ENCODE peak calls at places on chromosome 21, in nine cellular contexts. One of them, this sample, is unnamed.
A peak's percentile ranks its signal among the peaks of the same experiment; 100 is the strongest.

GRCh38 chr21:21997390-21998333 is 999.5 kb downstream of the NCAM2 start:
- DNase-seq in A549: no peak
- DNase-seq in tibial nerve: no peak
- DNase-seq in CD8-positive, alpha-beta T cell: no peak
- DNase-seq in HCT116: no peak
- DNase-seq in psoas muscle: no peak
- DNase-seq in fibroblast of lung: no peak
- DNase-seq in cardiac fibroblast: no peak
- DNase-seq in heart left ventricle: no peak
- DNase-seq in this sample: no peak

GRCh38 chr21:25296239-25296638 is 311.0 kb downstream of the MRPL39 start:
- DNase-seq in fibroblast of lung: no peak
- DNase-seq in CD8-positive, alpha-beta T cell: no peak
- DNase-seq in HCT116: no peak
- DNase-seq in A549: no peak
- DNase-seq in psoas muscle: no peak
- DNase-seq in heart left ventricle: no peak
- DNase-seq in cardiac fibroblast: peak; percentile 22
- DNase-seq in tibial nerve: no peak
- DNase-seq in this sample: no peak

GRCh38 chr21:15543473-15543872 is 186.3 kb upstream of the USP25 start:
- DNase-seq in HCT116: no peak
- DNase-seq in tibial nerve: no peak
- DNase-seq in psoas muscle: no peak
- DNase-seq in A549: peak; percentile 21
- DNase-seq in cardiac fibroblast: no peak
- DNase-seq in fibroblast of lung: no peak
- DNase-seq in heart left ventricle: no peak
- DNase-seq in CD8-positive, alpha-beta T cell: no peak
- DNase-seq in this sample: no peak

GRCh38 chr21:25572895-25573310 is 34.4 kb downstream of the MRPL39 start:
- DNase-seq in psoas muscle: no peak
- DNase-seq in A549: no peak
- DNase-seq in CD8-positive, alpha-beta T cell: no peak
- DNase-seq in HCT116: no peak
- DNase-seq in fibroblast of lung: peak; percentile 56
- DNase-seq in tibial nerve: no peak
- DNase-seq in heart left ventricle: no peak
- DNase-seq in cardiac fibroblast: peak; percentile 35
- DNase-seq in this sample: no peak

GRCh38 chr21:22575165-22575584 is 1577.0 kb downstream of the NCAM2 start:
- DNase-seq in psoas muscle: no peak
- DNase-seq in heart left ventricle: no peak
- DNase-seq in cardiac fibroblast: no peak
- DNase-seq in A549: no peak
- DNase-seq in HCT116: no peak
- DNase-seq in tibial nerve: no peak
- DNase-seq in CD8-positive, alpha-beta T cell: no peak
- DNase-seq in fibroblast of lung: no peak
- DNase-seq in this sample: no peak

GRCh38 chr21:26801524-26801923 is 43.7 kb downstream of the ADAMTS1 start:
- DNase-seq in heart left ventricle: no peak
- DNase-seq in psoas muscle: no peak
- DNase-seq in A549: no peak
- DNase-seq in CD8-positive, alpha-beta T cell: no peak
- DNase-seq in cardiac fibroblast: peak; percentile 89
- DNase-seq in fibroblast of lung: peak; percentile 52
- DNase-seq in HCT116: no peak
- DNase-seq in tibial nerve: no peak
- DNase-seq in this sample: no peak

GRCh38 chr21:42850866-42851391 is 28.4 kb downstream of the WDR4 start:
- DNase-seq in fibroblast of lung: no peak
- DNase-seq in A549: peak; percentile 36
- DNase-seq in psoas muscle: no peak
- DNase-seq in CD8-positive, alpha-beta T cell: no peak
- DNase-seq in heart left ventricle: no peak
- DNase-seq in HCT116: no peak
- DNase-seq in tibial nerve: no peak
- DNase-seq in cardiac fibroblast: peak; percentile 16
- DNase-seq in this sample: no peak

GRCh38 chr21:25911730-25912401 is 177.1 kb downstream of the GABPA start:
- DNase-seq in HCT116: no peak
- DNase-seq in heart left ventricle: no peak
- DNase-seq in fibroblast of lung: peak; percentile 68
- DNase-seq in CD8-positive, alpha-beta T cell: no peak
- DNase-seq in tibial nerve: no peak
- DNase-seq in psoas muscle: no peak
- DNase-seq in A549: no peak
- DNase-seq in cardiac fibroblast: no peak
- DNase-seq in this sample: no peak

GRCh38 chr21:39313042-39313456 is 383 bp downstream of the BRWD1 start:
- DNase-seq in psoas muscle: peak; percentile 41
- DNase-seq in fibroblast of lung: peak; percentile 11
- DNase-seq in HCT116: no peak
- DNase-seq in A549: no peak
- DNase-seq in cardiac fibroblast: no peak
- DNase-seq in heart left ventricle: peak; percentile 36
- DNase-seq in CD8-positive, alpha-beta T cell: peak; percentile 9
- DNase-seq in tibial nerve: peak; percentile 10
- DNase-seq in this sample: no peak

GRCh38 chr21:15549671-15550070 is 180.1 kb upstream of the USP25 start:
- DNase-seq in CD8-positive, alpha-beta T cell: no peak
- DNase-seq in HCT116: no peak
- DNase-seq in tibial nerve: no peak
- DNase-seq in fibroblast of lung: peak; percentile 20
- DNase-seq in A549: no peak
- DNase-seq in psoas muscle: no peak
- DNase-seq in heart left ventricle: no peak
- DNase-seq in cardiac fibroblast: peak; percentile 31
- DNase-seq in this sample: no peak

GRCh38 chr21:29033871-29034270 is 9.4 kb downstream of the USP16 start:
- DNase-seq in HCT116: no peak
- DNase-seq in psoas muscle: no peak
- DNase-seq in A549: no peak
- DNase-seq in cardiac fibroblast: no peak
- DNase-seq in CD8-positive, alpha-beta T cell: no peak
- DNase-seq in tibial nerve: no peak
- DNase-seq in fibroblast of lung: no peak
- DNase-seq in heart left ventricle: no peak
- DNase-seq in this sample: no peak

GRCh38 chr21:16117851-16118592 is 388.2 kb downstream of the USP25 start:
- DNase-seq in CD8-positive, alpha-beta T cell: no peak
- DNase-seq in HCT116: no peak
- DNase-seq in heart left ventricle: no peak
- DNase-seq in fibroblast of lung: peak; percentile 99
- DNase-seq in A549: peak; percentile 56
- DNase-seq in tibial nerve: no peak
- DNase-seq in psoas muscle: no peak
- DNase-seq in cardiac fibroblast: peak; percentile 92
- DNase-seq in this sample: no peak

GRCh38 chr21:25215698-25216384 is 391.4 kb downstream of the MRPL39 start:
- DNase-seq in heart left ventricle: no peak
- DNase-seq in psoas muscle: no peak
- DNase-seq in cardiac fibroblast: no peak
- DNase-seq in A549: no peak
- DNase-seq in HCT116: no peak
- DNase-seq in CD8-positive, alpha-beta T cell: no peak
- DNase-seq in fibroblast of lung: no peak
- DNase-seq in tibial nerve: no peak
- DNase-seq in this sample: no peak

GRCh38 chr21:39927304-39927886 is 60.2 kb downstream of the PCP4 start:
- DNase-seq in psoas muscle: no peak
- DNase-seq in CD8-positive, alpha-beta T cell: no peak
- DNase-seq in tibial nerve: no peak
- DNase-seq in HCT116: no peak
- DNase-seq in A549: no peak
- DNase-seq in cardiac fibroblast: no peak
- DNase-seq in fibroblast of lung: no peak
- DNase-seq in heart left ventricle: peak; percentile 40
- DNase-seq in this sample: no peak

GRCh38 chr21:42474982-42475381 is 21.0 kb downstream of the RSPH1 start:
- DNase-seq in HCT116: no peak
- DNase-seq in A549: no peak
- DNase-seq in fibroblast of lung: no peak
- DNase-seq in heart left ventricle: no peak
- DNase-seq in tibial nerve: no peak
- DNase-seq in cardiac fibroblast: no peak
- DNase-seq in CD8-positive, alpha-beta T cell: no peak
- DNase-seq in psoas muscle: no peak
- DNase-seq in this sample: no peak

GRCh38 chr21:42039470-42039901 is 29.3 kb upstream of the ZBTB21 start:
- DNase-seq in CD8-positive, alpha-beta T cell: no peak
- DNase-seq in tibial nerve: peak; percentile 33
- DNase-seq in psoas muscle: no peak
- DNase-seq in cardiac fibroblast: peak; percentile 83
- DNase-seq in fibroblast of lung: peak; percentile 58
- DNase-seq in HCT116: no peak
- DNase-seq in A549: no peak
- DNase-seq in heart left ventricle: no peak
- DNase-seq in this sample: no peak

GRCh38 chr21:29372063-29372802 is 73.5 kb downstream of the BACH1 start:
- DNase-seq in heart left ventricle: peak; percentile 34
- DNase-seq in cardiac fibroblast: peak; percentile 91
- DNase-seq in CD8-positive, alpha-beta T cell: peak; percentile 38
- DNase-seq in tibial nerve: peak; percentile 92
- DNase-seq in fibroblast of lung: peak; percentile 75
- DNase-seq in A549: peak; percentile 75
- DNase-seq in HCT116: peak; percentile 67
- DNase-seq in psoas muscle: no peak
- DNase-seq in this sample: peak; percentile 66

GRCh38 chr21:41671859-41672542 is 94.9 kb downstream of the RIPK4 start:
- DNase-seq in tibial nerve: no peak
- DNase-seq in CD8-positive, alpha-beta T cell: no peak
- DNase-seq in A549: no peak
- DNase-seq in cardiac fibroblast: no peak
- DNase-seq in psoas muscle: no peak
- DNase-seq in fibroblast of lung: no peak
- DNase-seq in HCT116: no peak
- DNase-seq in heart left ventricle: no peak
- DNase-seq in this sample: no peak

GRCh38 chr21:25467891-25468290 is 139.4 kb downstream of the MRPL39 start:
- DNase-seq in psoas muscle: no peak
- DNase-seq in fibroblast of lung: no peak
- DNase-seq in cardiac fibroblast: peak; percentile 19
- DNase-seq in tibial nerve: no peak
- DNase-seq in A549: no peak
- DNase-seq in HCT116: no peak
- DNase-seq in CD8-positive, alpha-beta T cell: no peak
- DNase-seq in heart left ventricle: no peak
- DNase-seq in this sample: no peak

GRCh38 chr21:28280611-28281010 is 712.1 kb downstream of the LTN1 start:
- DNase-seq in CD8-positive, alpha-beta T cell: no peak
- DNase-seq in heart left ventricle: no peak
- DNase-seq in tibial nerve: no peak
- DNase-seq in psoas muscle: no peak
- DNase-seq in A549: no peak
- DNase-seq in fibroblast of lung: no peak
- DNase-seq in cardiac fibroblast: no peak
- DNase-seq in HCT116: no peak
- DNase-seq in this sample: no peak

DNA sequence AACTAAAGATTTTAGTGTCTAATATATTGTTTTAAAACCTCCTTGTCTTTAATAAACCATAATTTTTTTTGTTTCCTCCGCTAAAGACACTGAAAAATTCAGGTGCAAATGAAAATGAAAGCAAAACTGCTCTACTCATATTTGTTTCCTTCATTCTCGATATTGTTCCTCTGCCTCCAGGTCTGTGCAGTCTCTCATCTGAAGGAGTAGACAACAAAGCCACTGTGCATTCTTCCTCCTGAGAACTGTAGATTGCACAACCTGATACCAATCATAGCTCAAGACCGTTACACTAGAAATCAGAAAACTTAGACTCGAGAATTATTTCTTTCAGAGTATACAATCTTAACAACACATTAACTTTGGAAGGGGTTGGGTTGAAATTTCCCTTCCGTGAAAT is 373.1 kb upstream of the CXADR start:
- DNase-seq in HCT116: no peak
- DNase-seq in A549: no peak
- DNase-seq in CD8-positive, alpha-beta T cell: no peak
- DNase-seq in psoas muscle: no peak
- DNase-seq in cardiac fibroblast: peak; percentile 21
- DNase-seq in heart left ventricle: no peak
- DNase-seq in tibial nerve: no peak
- DNase-seq in fibroblast of lung: no peak
- DNase-seq in this sample: no peak
- H3K4me3 ChIP-seq in HCT116: no peak overlapping the region
- H3K4me3 ChIP-seq in A549: peak overlapping the region; percentile 41
- H3K4me3 ChIP-seq in CD8-positive, alpha-beta T cell: peak overlapping the region; percentile 24
- H3K4me3 ChIP-seq in psoas muscle: peak overlapping the region; percentile 37
- H3K4me3 ChIP-seq in cardiac fibroblast: peak overlapping the region; percentile 1
- H3K4me3 ChIP-seq in heart left ventricle: no peak overlapping the region
- H3K4me3 ChIP-seq in tibial nerve: peak overlapping the region; percentile 11
- H3K4me3 ChIP-seq in fibroblast of lung: peak overlapping the region; percentile 22
- H3K4me3 ChIP-seq in this sample: no peak overlapping the region

GRCh38 chr21:33874161-33874560 is 41.4 kb downstream of the ATP5PO start:
- DNase-seq in psoas muscle: no peak
- DNase-seq in A549: no peak
- DNase-seq in CD8-positive, alpha-beta T cell: no peak
- DNase-seq in fibroblast of lung: no peak
- DNase-seq in heart left ventricle: no peak
- DNase-seq in HCT116: no peak
- DNase-seq in tibial nerve: no peak
- DNase-seq in cardiac fibroblast: no peak
- DNase-seq in this sample: no peak
- H3K4me3 ChIP-seq in psoas muscle: no peak overlapping the region
- H3K4me3 ChIP-seq in A549: no peak overlapping the region
- H3K4me3 ChIP-seq in CD8-positive, alpha-beta T cell: no peak overlapping the region
- H3K4me3 ChIP-seq in fibroblast of lung: no peak overlapping the region
- H3K4me3 ChIP-seq in heart left ventricle: no peak overlapping the region
- H3K4me3 ChIP-seq in HCT116: no peak overlapping the region
- H3K4me3 ChIP-seq in tibial nerve: no peak overlapping the region
- H3K4me3 ChIP-seq in cardiac fibroblast: no peak overlapping the region
- H3K4me3 ChIP-seq in this sample: no peak overlapping the region

GRCh38 chr21:10272216-10272615 is 249.2 kb upstream of the TPTE start:
- DNase-seq in A549: peak; percentile 17
- DNase-seq in CD8-positive, alpha-beta T cell: no peak
- DNase-seq in HCT116: no peak
- DNase-seq in cardiac fibroblast: peak; percentile 13
- DNase-seq in heart left ventricle: peak; percentile 22
- DNase-seq in fibroblast of lung: no peak
- DNase-seq in tibial nerve: no peak
- DNase-seq in psoas muscle: no peak
- DNase-seq in this sample: no peak
- H3K4me3 ChIP-seq in A549: no peak overlapping the region
- H3K4me3 ChIP-seq in CD8-positive, alpha-beta T cell: no peak overlapping the region
- H3K4me3 ChIP-seq in HCT116: no peak overlapping the region
- H3K4me3 ChIP-seq in cardiac fibroblast: no peak overlapping the region
- H3K4me3 ChIP-seq in heart left ventricle: no peak overlapping the region
- H3K4me3 ChIP-seq in fibroblast of lung: no peak overlapping the region
- H3K4me3 ChIP-seq in tibial nerve: no peak overlapping the region
- H3K4me3 ChIP-seq in psoas muscle: no peak overlapping the region
- H3K4me3 ChIP-seq in this sample: no peak overlapping the region

GRCh38 chr21:33089439-33089838 is 19.5 kb downstream of the OLIG1 start:
- DNase-seq in HCT116: no peak
- DNase-seq in heart left ventricle: no peak
- DNase-seq in tibial nerve: peak; percentile 16
- DNase-seq in cardiac fibroblast: no peak
- DNase-seq in CD8-positive, alpha-beta T cell: no peak
- DNase-seq in psoas muscle: no peak
- DNase-seq in fibroblast of lung: no peak
- DNase-seq in A549: no peak
- DNase-seq in this sample: no peak
- H3K4me3 ChIP-seq in HCT116: no peak overlapping the region
- H3K4me3 ChIP-seq in heart left ventricle: no peak overlapping the region
- H3K4me3 ChIP-seq in tibial nerve: no peak overlapping the region
- H3K4me3 ChIP-seq in cardiac fibroblast: no peak overlapping the region
- H3K4me3 ChIP-seq in CD8-positive, alpha-beta T cell: no peak overlapping the region
- H3K4me3 ChIP-seq in psoas muscle: no peak overlapping the region
- H3K4me3 ChIP-seq in fibroblast of lung: no peak overlapping the region
- H3K4me3 ChIP-seq in A549: no peak overlapping the region
- H3K4me3 ChIP-seq in this sample: no peak overlapping the region

This sample was measured in CD8-positive, alpha-beta memory T cell.